ENCODE peak calls at places on chromosomes 1 and 21, in nine cellular contexts. One of them, this sample, is unnamed.

GRCh38 chr1:164803366-164803765 is 244.4 kb downstream of the PBX1 start:
- DNase-seq in DND-41: no peak
- DNase-seq in bronchial epithelial cell: no peak
- DNase-seq in HL-60: no peak
- DNase-seq in AG09309: no peak
- DNase-seq in right atrium auricular region: no peak
- DNase-seq in heart right ventricle: no peak
- DNase-seq in pancreas: no peak
- DNase-seq in colonic mucosa: no peak
- DNase-seq in this sample: peak

GRCh38 chr1:194813109-194813508 is 1626.7 kb upstream of the B3GALT2 start:
- DNase-seq in DND-41: no peak
- DNase-seq in bronchial epithelial cell: peak
- DNase-seq in HL-60: no peak
- DNase-seq in AG09309: no peak
- DNase-seq in right atrium auricular region: no peak
- DNase-seq in heart right ventricle: no peak
- DNase-seq in pancreas: no peak
- DNase-seq in colonic mucosa: no peak
- DNase-seq in this sample: no peak

GRCh38 chr21:34570315-34570714 is 44.6 kb downstream of the RCAN1 start:
- DNase-seq in DND-41: no peak
- DNase-seq in bronchial epithelial cell: no peak
- DNase-seq in HL-60: no peak
- DNase-seq in AG09309: no peak
- DNase-seq in right atrium auricular region: no peak
- DNase-seq in heart right ventricle: no peak
- DNase-seq in pancreas: no peak
- DNase-seq in colonic mucosa: no peak
- DNase-seq in this sample: peak

GRCh38 chr1:198483006-198483405 is 57.5 kb downstream of the ATP6V1G3 start:
- DNase-seq in DND-41: no peak
- DNase-seq in bronchial epithelial cell: no peak
- DNase-seq in HL-60: no peak
- DNase-seq in AG09309: no peak
- DNase-seq in right atrium auricular region: no peak
- DNase-seq in heart right ventricle: no peak
- DNase-seq in pancreas: no peak
- DNase-seq in colonic mucosa: no peak
- DNase-seq in this sample: no peak

GRCh38 chr1:99816656-99817055 is 33.5 kb upstream of the AGL start:
- DNase-seq in DND-41: no peak
- DNase-seq in bronchial epithelial cell: no peak
- DNase-seq in HL-60: no peak
- DNase-seq in AG09309: no peak
- DNase-seq in right atrium auricular region: no peak
- DNase-seq in heart right ventricle: no peak
- DNase-seq in pancreas: no peak
- DNase-seq in colonic mucosa: no peak
- DNase-seq in this sample: no peak

GRCh38 chr1:68625636-68626035 is 128.8 kb upstream of the DEPDC1 start:
- DNase-seq in DND-41: no peak
- DNase-seq in bronchial epithelial cell: no peak
- DNase-seq in HL-60: no peak
- DNase-seq in AG09309: no peak
- DNase-seq in right atrium auricular region: no peak
- DNase-seq in heart right ventricle: no peak
- DNase-seq in pancreas: no peak
- DNase-seq in colonic mucosa: no peak
- DNase-seq in this sample: no peak

GRCh38 chr1:74729741-74730478 is 2.9 kb downstream of the CRYZ start:
- DNase-seq in DND-41: no peak
- DNase-seq in bronchial epithelial cell: peak
- DNase-seq in HL-60: no peak
- DNase-seq in AG09309: no peak
- DNase-seq in right atrium auricular region: no peak
- DNase-seq in heart right ventricle: no peak
- DNase-seq in pancreas: no peak
- DNase-seq in colonic mucosa: no peak
- DNase-seq in this sample: peak

GRCh38 chr1:17352419-17352909 is 19.5 kb upstream of the PADI6 start:
- DNase-seq in DND-41: no peak
- DNase-seq in bronchial epithelial cell: no peak
- DNase-seq in HL-60: no peak
- DNase-seq in AG09309: no peak
- DNase-seq in right atrium auricular region: no peak
- DNase-seq in heart right ventricle: no peak
- DNase-seq in pancreas: no peak
- DNase-seq in colonic mucosa: no peak
- DNase-seq in this sample: no peak

GRCh38 chr21:35256468-35256988 is 207.4 kb upstream of the RUNX1 start:
- DNase-seq in DND-41: no peak
- DNase-seq in bronchial epithelial cell: peak
- DNase-seq in HL-60: no peak
- DNase-seq in AG09309: peak
- DNase-seq in right atrium auricular region: peak
- DNase-seq in heart right ventricle: peak
- DNase-seq in pancreas: peak
- DNase-seq in colonic mucosa: peak
- DNase-seq in this sample: peak

GRCh38 chr1:167518331-167518700 is at the start of gene CD247:
- DNase-seq in DND-41: peak
- DNase-seq in bronchial epithelial cell: no peak
- DNase-seq in HL-60: no peak
- DNase-seq in AG09309: no peak
- DNase-seq in right atrium auricular region: no peak
- DNase-seq in heart right ventricle: no peak
- DNase-seq in pancreas: no peak
- DNase-seq in colonic mucosa: no peak
- DNase-seq in this sample: no peak

GRCh38 chr1:206933333-206933945 is 11.7 kb upstream of the FCMR start:
- DNase-seq in DND-41: peak
- DNase-seq in bronchial epithelial cell: no peak
- DNase-seq in HL-60: peak
- DNase-seq in AG09309: no peak
- DNase-seq in right atrium auricular region: no peak
- DNase-seq in heart right ventricle: peak
- DNase-seq in pancreas: no peak
- DNase-seq in colonic mucosa: no peak
- DNase-seq in this sample: peak

GRCh38 chr1:53731779-53732305 is 7.1 kb downstream of the GLIS1 start:
- DNase-seq in DND-41: no peak
- DNase-seq in bronchial epithelial cell: no peak
- DNase-seq in HL-60: no peak
- DNase-seq in AG09309: peak
- DNase-seq in right atrium auricular region: no peak
- DNase-seq in heart right ventricle: no peak
- DNase-seq in pancreas: no peak
- DNase-seq in colonic mucosa: no peak
- DNase-seq in this sample: no peak

GRCh38 chr1:12578860-12579422 is 39.1 kb downstream of the DHRS3 start:
- DNase-seq in DND-41: no peak
- DNase-seq in bronchial epithelial cell: no peak
- DNase-seq in HL-60: no peak
- DNase-seq in AG09309: no peak
- DNase-seq in right atrium auricular region: no peak
- DNase-seq in heart right ventricle: no peak
- DNase-seq in pancreas: no peak
- DNase-seq in colonic mucosa: no peak
- DNase-seq in this sample: no peak

GRCh38 chr1:175015243-175015642 is 8.0 kb downstream of the MRPS14 start:
- DNase-seq in DND-41: no peak
- DNase-seq in bronchial epithelial cell: peak
- DNase-seq in HL-60: no peak
- DNase-seq in AG09309: peak
- DNase-seq in right atrium auricular region: no peak
- DNase-seq in heart right ventricle: no peak
- DNase-seq in pancreas: no peak
- DNase-seq in colonic mucosa: no peak
- DNase-seq in this sample: peak

GRCh38 chr1:53362270-53362669 is 34.4 kb upstream of the LRP8 start:
- DNase-seq in DND-41: no peak
- DNase-seq in bronchial epithelial cell: no peak
- DNase-seq in HL-60: no peak
- DNase-seq in AG09309: no peak
- DNase-seq in right atrium auricular region: no peak
- DNase-seq in heart right ventricle: no peak
- DNase-seq in pancreas: no peak
- DNase-seq in colonic mucosa: no peak
- DNase-seq in this sample: no peak

GRCh38 chr1:39268906-39269305 is 64.4 kb downstream of the MACF1 start:
- DNase-seq in DND-41: no peak
- DNase-seq in bronchial epithelial cell: peak
- DNase-seq in HL-60: no peak
- DNase-seq in AG09309: no peak
- DNase-seq in right atrium auricular region: no peak
- DNase-seq in heart right ventricle: no peak
- DNase-seq in pancreas: no peak
- DNase-seq in colonic mucosa: no peak
- DNase-seq in this sample: no peak

GRCh38 chr1:2003564-2004131 is at the start of gene CFAP74:
- DNase-seq in DND-41: no peak
- DNase-seq in bronchial epithelial cell: no peak
- DNase-seq in HL-60: no peak
- DNase-seq in AG09309: no peak
- DNase-seq in right atrium auricular region: no peak
- DNase-seq in heart right ventricle: peak
- DNase-seq in pancreas: no peak
- DNase-seq in colonic mucosa: no peak
- DNase-seq in this sample: peak

GRCh38 chr1:78743626-78744025 is 94.0 kb downstream of the IFI44 start:
- DNase-seq in DND-41: no peak
- DNase-seq in bronchial epithelial cell: peak
- DNase-seq in HL-60: no peak
- DNase-seq in AG09309: peak
- DNase-seq in right atrium auricular region: no peak
- DNase-seq in heart right ventricle: no peak
- DNase-seq in pancreas: no peak
- DNase-seq in colonic mucosa: no peak
- DNase-seq in this sample: peak

GRCh38 chr1:113243529-113243928 is 146.8 kb upstream of the MAGI3 start:
- DNase-seq in DND-41: no peak
- DNase-seq in bronchial epithelial cell: no peak
- DNase-seq in HL-60: no peak
- DNase-seq in AG09309: no peak
- DNase-seq in right atrium auricular region: no peak
- DNase-seq in heart right ventricle: no peak
- DNase-seq in pancreas: no peak
- DNase-seq in colonic mucosa: no peak
- DNase-seq in this sample: no peak

GRCh38 chr1:38190978-38191377 is 144.4 kb upstream of the POU3F1 start:
- DNase-seq in DND-41: no peak
- DNase-seq in bronchial epithelial cell: no peak
- DNase-seq in HL-60: no peak
- DNase-seq in AG09309: no peak
- DNase-seq in right atrium auricular region: no peak
- DNase-seq in heart right ventricle: no peak
- DNase-seq in pancreas: no peak
- DNase-seq in colonic mucosa: no peak
- DNase-seq in this sample: no peak

DNA sequence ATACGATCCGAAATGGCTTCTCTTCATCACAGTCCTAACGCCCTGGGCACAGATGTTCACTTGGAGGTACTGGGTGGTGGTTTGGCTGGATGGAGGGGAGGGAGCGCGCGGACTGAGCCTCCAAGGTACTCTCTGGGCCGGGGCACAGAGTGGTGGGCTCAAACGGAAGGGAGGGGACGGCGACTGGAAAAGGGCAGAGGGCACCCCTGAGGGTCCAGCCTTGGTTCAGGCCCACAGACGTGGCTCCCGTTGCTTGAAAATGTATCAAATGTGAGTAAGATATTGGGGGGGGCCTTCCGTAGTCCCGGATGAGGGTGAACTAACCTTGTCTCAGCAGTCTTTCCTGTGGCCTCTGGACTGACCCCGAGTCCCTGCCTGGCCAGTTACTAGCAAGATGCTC is 463 bp downstream of the IL12RB2 start:
- DNase-seq in DND-41: no peak
- DNase-seq in bronchial epithelial cell: no peak
- DNase-seq in HL-60: no peak
- DNase-seq in AG09309: no peak
- DNase-seq in right atrium auricular region: no peak
- DNase-seq in heart right ventricle: no peak
- DNase-seq in pancreas: no peak
- DNase-seq in colonic mucosa: no peak
- DNase-seq in this sample: no peak
- H3K4me3 ChIP-seq in DND-41: no peak
- H3K4me3 ChIP-seq in bronchial epithelial cell: peak
- H3K4me3 ChIP-seq in HL-60: no peak
- H3K4me3 ChIP-seq in AG09309: no peak
- H3K4me3 ChIP-seq in right atrium auricular region: peak
- H3K4me3 ChIP-seq in heart right ventricle: peak
- H3K4me3 ChIP-seq in pancreas: peak
- H3K4me3 ChIP-seq in colonic mucosa: peak
- H3K4me3 ChIP-seq in this sample: no peak

DNA sequence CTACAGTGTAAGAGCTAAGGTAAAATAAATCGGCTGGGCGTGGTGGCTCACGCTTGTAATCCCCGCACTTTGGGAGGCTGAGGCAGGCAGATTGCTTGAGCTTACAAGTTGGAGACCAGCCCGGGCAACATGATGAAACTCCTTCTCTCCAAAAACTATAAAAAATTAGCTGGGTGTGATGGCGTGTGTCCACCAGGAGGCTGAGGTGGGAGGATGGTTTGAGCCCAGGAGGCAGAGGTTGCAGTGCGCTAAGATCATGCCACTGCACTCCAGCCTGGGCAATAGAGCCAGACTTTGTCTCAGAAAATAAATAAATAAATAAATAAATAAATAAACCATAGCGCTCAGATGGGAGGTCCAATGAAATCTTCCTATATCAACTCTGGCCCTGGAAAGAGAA is 16.7 kb upstream of the FAM110D start:
- DNase-seq in DND-41: no peak
- DNase-seq in bronchial epithelial cell: no peak
- DNase-seq in HL-60: no peak
- DNase-seq in AG09309: no peak
- DNase-seq in right atrium auricular region: peak
- DNase-seq in heart right ventricle: no peak
- DNase-seq in pancreas: no peak
- DNase-seq in colonic mucosa: no peak
- DNase-seq in this sample: peak
- TF ChIP-seq CTCF in DND-41: no peak
- TF ChIP-seq CTCF in bronchial epithelial cell: no peak
- TF ChIP-seq CTCF in HL-60: no peak
- TF ChIP-seq CTCF in AG09309: no peak
- TF ChIP-seq CTCF in right atrium auricular region: no peak
- TF ChIP-seq CTCF in heart right ventricle: no peak
- TF ChIP-seq CTCF in pancreas: no peak
- TF ChIP-seq CTCF in colonic mucosa: no peak
- TF ChIP-seq CTCF in this sample: peak

GRCh38 chr1:47435506-47436303 is 2.1 kb upstream of the FOXD2 start:
- DNase-seq in DND-41: no peak
- DNase-seq in bronchial epithelial cell: no peak
- DNase-seq in HL-60: no peak
- DNase-seq in AG09309: no peak
- DNase-seq in right atrium auricular region: no peak
- DNase-seq in heart right ventricle: no peak
- DNase-seq in pancreas: no peak
- DNase-seq in colonic mucosa: peak
- DNase-seq in this sample: no peak
- H3K4me3 ChIP-seq in DND-41: peak
- H3K4me3 ChIP-seq in bronchial epithelial cell: no peak
- H3K4me3 ChIP-seq in HL-60: no peak
- H3K4me3 ChIP-seq in AG09309: no peak
- H3K4me3 ChIP-seq in right atrium auricular region: no peak
- H3K4me3 ChIP-seq in heart right ventricle: no peak
- H3K4me3 ChIP-seq in pancreas: no peak
- H3K4me3 ChIP-seq in colonic mucosa: peak
- H3K4me3 ChIP-seq in this sample: no peak

GRCh38 chr1:59666106-59666505 is 148.6 kb upstream of the HOOK1 start:
- DNase-seq in DND-41: no peak
- DNase-seq in bronchial epithelial cell: no peak
- DNase-seq in HL-60: peak
- DNase-seq in AG09309: no peak
- DNase-seq in right atrium auricular region: no peak
- DNase-seq in heart right ventricle: no peak
- DNase-seq in pancreas: no peak
- DNase-seq in colonic mucosa: no peak
- DNase-seq in this sample: no peak
- TF ChIP-seq CTCF in DND-41: peak
- TF ChIP-seq CTCF in bronchial epithelial cell: no peak
- TF ChIP-seq CTCF in HL-60: no peak
- TF ChIP-seq CTCF in AG09309: peak
- TF ChIP-seq CTCF in right atrium auricular region: no peak
- TF ChIP-seq CTCF in heart right ventricle: no peak
- TF ChIP-seq CTCF in pancreas: no peak
- TF ChIP-seq CTCF in colonic mucosa: no peak
- TF ChIP-seq CTCF in this sample: peak

This sample was measured in fibroblast of villous mesenchyme.